ENCODE peak calls at places on chromosomes 6 and 20, in eight cellular contexts. L is pancreas, V is IMR-90, J is A549, T is SJSA1, M is left ventricle myocardium inferior, O is stomach, G is H9. B is an unnamed sample.

GRCh38 chr20:20360464-20360863 is 7.4 kb upstream of the INSM1 start:
- DNase-seq in G (peak; percentile 52), M (no peak), T (peak; percentile 42), V (peak; percentile 69), O (peak; percentile 45), L (peak; percentile 27), J (peak; percentile 61), B (peak; percentile 16)

GRCh38 chr6:26045939-26046368 is 41.3 kb upstream of the HFE start:
- DNase-seq in L (no peak), M (no peak), G (no peak), J (no peak), T (no peak), V (no peak), O (no peak), B (no peak)

GRCh38 chr20:42179768-42180167 is 561.6 kb upstream of the CHD6 start:
- DNase-seq in O (no peak), M (no peak), V (no peak), L (no peak), T (no peak), J (peak; percentile 8), G (peak; percentile 36), B (no peak)

GRCh38 chr6:31763617-31763940 is 1.1 kb downstream of the SAPCD1 start:
- DNase-seq in L (no peak), M (no peak), J (peak; percentile 19), V (peak; percentile 21), O (no peak), G (peak; percentile 55), T (peak; percentile 50), B (no peak)

GRCh38 chr6:30730611-30731435 is 10.7 kb downstream of the TUBB start:
- DNase-seq in T (no peak), J (peak; percentile 74), M (peak; percentile 74), O (peak; percentile 91), G (peak; percentile 92), V (peak; percentile 47), L (peak; percentile 85), B (peak; percentile 91)

GRCh38 chr20:8912731-8913130 is 156.2 kb upstream of the PLCB4 start:
- DNase-seq in T (no peak), G (no peak), V (no peak), O (no peak), J (no peak), M (no peak), L (no peak), B (no peak)

GRCh38 chr6:150670311-150670710 is 70.6 kb downstream of the PLEKHG1 start:
- DNase-seq in G (no peak), J (no peak), M (no peak), O (no peak), V (no peak), L (no peak), T (no peak), B (no peak)

GRCh38 chr20:41183831-41184230 is 46.5 kb downstream of the PLCG1 start:
- DNase-seq in G (no peak), T (no peak), J (no peak), O (peak; percentile 17), V (no peak), L (no peak), M (no peak), B (no peak)

GRCh38 chr6:132202569-132202968 is 198.7 kb downstream of the MOXD1 start:
- DNase-seq in L (no peak), G (no peak), O (no peak), J (no peak), T (peak; percentile 62), V (peak; percentile 96), M (no peak), B (no peak)

GRCh38 chr6:153503810-153504209 is 372.7 kb upstream of the RGS17 start:
- DNase-seq in L (no peak), T (no peak), V (no peak), G (peak; percentile 56), J (peak; percentile 14), M (no peak), O (no peak), B (no peak)

GRCh38 chr20:8043687-8044278 is 24.2 kb upstream of the TMX4 start:
- DNase-seq in M (no peak), O (no peak), G (no peak), L (peak; percentile 9), T (peak; percentile 18), V (peak; percentile 68), J (peak; percentile 70), B (no peak)

GRCh38 chr6:40931927-40932326 is 107.1 kb downstream of the UNC5CL start:
- DNase-seq in T (peak; percentile 34), V (peak; percentile 78), L (no peak), J (no peak), O (no peak), G (no peak), M (no peak), B (no peak)

GRCh38 chr20:32474967-32475819 is 109.9 kb downstream of the NOL4L start:
- DNase-seq in O (peak; percentile 90), L (peak; percentile 74), T (peak; percentile 97), V (peak; percentile 91), M (peak; percentile 92), G (peak; percentile 66), J (peak; percentile 83), B (no peak)

GRCh38 chr6:33770116-33770832 is 18.7 kb downstream of the LEMD2 start:
- DNase-seq in J (no peak), T (peak; percentile 46), G (no peak), O (no peak), L (no peak), M (no peak), V (no peak), B (no peak)

GRCh38 chr6:33771342-33772113 is 17.4 kb downstream of the LEMD2 start:
- DNase-seq in J (peak; percentile 69), M (peak; percentile 62), O (peak; percentile 77), T (peak; percentile 99), G (peak; percentile 92), L (peak; percentile 50), V (peak; percentile 96), B (peak; percentile 49)

GRCh38 chr6:33772114-33772830 is 16.7 kb downstream of the LEMD2 start:
- DNase-seq in L (no peak), M (no peak), T (no peak), V (peak; percentile 30), J (no peak), O (no peak), G (no peak), B (no peak)

GRCh38 chr6:33769248-33769821 is 19.6 kb downstream of the LEMD2 start:
- DNase-seq in M (no peak), L (no peak), O (no peak), T (no peak), J (no peak), V (no peak), G (no peak), B (no peak)

DNA sequence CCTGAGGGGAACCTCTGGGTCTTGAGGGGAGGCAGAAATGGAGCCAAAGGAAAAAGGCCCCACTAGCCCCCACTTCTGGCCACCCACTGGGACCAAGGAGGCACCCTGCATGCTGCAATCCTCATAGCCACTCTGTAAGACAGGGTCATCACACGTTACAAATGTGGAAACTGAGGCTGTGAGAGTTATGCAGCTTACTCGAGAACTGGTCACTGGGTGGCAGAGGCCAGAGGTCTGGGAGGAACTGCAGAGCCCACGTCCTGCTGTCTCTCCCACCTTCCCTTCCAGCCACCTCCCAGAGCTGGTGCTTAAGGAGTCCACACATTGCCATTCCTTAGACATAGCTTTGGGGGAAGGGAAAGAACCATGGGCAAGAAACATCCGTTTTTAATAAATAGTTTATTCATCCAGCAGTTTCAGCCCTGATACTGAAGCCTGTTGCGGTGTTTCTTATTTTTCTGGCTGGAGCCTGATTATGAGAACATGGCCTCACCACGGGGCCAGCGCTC is 18.0 kb downstream of the LEMD2 start:
- DNase-seq in O (no peak), G (no peak), M (no peak), V (no peak), L (no peak), T (no peak), J (no peak), B (no peak)
- H3K4me1 ChIP-seq in O (peaks cover 23% of the 10 kb centered on the region), G (peaks cover 10% of the 10 kb centered on the region), M (peaks cover 38% of the 10 kb centered on the region), V (peaks cover 49% of the 10 kb centered on the region), L (peaks cover 4% of the 10 kb centered on the region), T (peaks cover 58% of the 10 kb centered on the region), J (peaks cover 22% of the 10 kb centered on the region), B (no peaks in the 10 kb centered on the region)

DNA sequence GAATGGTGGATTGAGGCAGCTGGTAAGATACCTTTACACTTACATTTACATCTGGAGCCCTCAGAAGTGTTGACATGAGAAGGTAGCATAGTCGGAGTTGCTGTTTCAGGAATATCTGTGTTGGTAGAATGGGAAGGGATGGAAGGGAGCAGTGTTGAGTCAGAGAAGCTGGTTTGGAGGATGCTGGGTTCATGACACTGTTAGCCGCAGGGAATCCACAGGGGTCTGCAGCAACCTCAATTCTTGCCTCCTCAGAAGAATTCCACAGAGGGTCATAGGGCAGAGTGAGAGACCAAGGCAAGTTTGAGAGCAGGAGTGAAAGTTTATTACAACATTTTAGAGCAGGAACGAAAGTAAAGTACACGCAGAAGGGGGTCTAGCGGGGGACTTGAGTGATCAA is 536.8 kb downstream of the QKI start:
- DNase-seq in T (no peak), J (no peak), O (no peak), V (no peak), L (no peak), G (no peak), M (no peak), B (no peak)
- H3K4me1 ChIP-seq in T (peaks cover 16% of the 10 kb centered on the region), J (no peaks in the 10 kb centered on the region), O (no peaks in the 10 kb centered on the region), V (peaks cover 3% of the 10 kb centered on the region), L (no peaks in the 10 kb centered on the region), G (peaks cover 2% of the 10 kb centered on the region), M (peaks cover 16% of the 10 kb centered on the region), B (no peaks in the 10 kb centered on the region)

GRCh38 chr6:144158133-144158532 is 7.8 kb downstream of the STX11 start:
- DNase-seq in T (peak; percentile 93), J (peak; percentile 21), M (peak; percentile 47), O (no peak), G (no peak), V (peak; percentile 88), L (peak; percentile 17), B (no peak)

GRCh38 chr6:144160452-144160851 is 10.1 kb downstream of the STX11 start:
- DNase-seq in J (no peak), L (no peak), O (no peak), V (no peak), G (no peak), M (no peak), T (peak; percentile 20), B (no peak)

GRCh38 chr6:144161970-144162369 is 11.7 kb downstream of the STX11 start:
- DNase-seq in T (no peak), G (no peak), J (no peak), O (no peak), L (no peak), M (no peak), V (no peak), B (no peak)

GRCh38 chr6:144159231-144159630 is 8.9 kb downstream of the STX11 start:
- DNase-seq in T (no peak), G (no peak), J (no peak), V (no peak), L (no peak), O (no peak), M (no peak), B (no peak)

GRCh38 chr6:144159727-144160126 is 9.4 kb downstream of the STX11 start:
- DNase-seq in V (no peak), J (no peak), L (no peak), G (no peak), O (no peak), T (no peak), M (no peak), B (no peak)
- H3K4me1 ChIP-seq in V (peaks cover 2% of the 10 kb centered on the region), J (peaks cover 19% of the 10 kb centered on the region), L (no peaks in the 10 kb centered on the region), G (no peaks in the 10 kb centered on the region), O (no peaks in the 10 kb centered on the region), T (peaks cover 30% of the 10 kb centered on the region), M (peaks cover 46% of the 10 kb centered on the region), B (no peaks in the 10 kb centered on the region)

DNA sequence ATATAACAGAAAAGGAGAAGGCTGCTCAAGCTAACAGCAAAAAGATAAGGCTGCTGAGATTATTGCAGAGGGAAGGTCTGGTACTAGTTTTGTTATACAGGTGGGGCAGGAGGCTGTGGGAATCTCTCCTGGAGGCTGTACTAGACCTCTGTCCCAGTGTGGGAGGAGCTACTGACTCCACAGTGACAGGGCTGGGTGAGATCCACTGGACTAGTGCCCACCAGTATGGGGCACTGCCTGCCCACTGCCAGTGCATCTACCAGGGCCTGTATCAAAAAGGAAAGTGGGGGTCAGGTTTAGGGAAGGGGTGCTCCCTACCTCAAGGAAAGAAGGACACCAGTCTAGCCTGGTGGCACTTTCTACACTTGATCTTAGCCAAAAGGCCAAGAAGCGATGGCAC is 30.1 kb downstream of the GSTA2 start:
- DNase-seq in V (no peak), J (no peak), L (no peak), T (no peak), G (no peak), M (no peak), O (no peak), B (no peak)
- H3K4me1 ChIP-seq in V (no peaks in the 10 kb centered on the region), J (no peaks in the 10 kb centered on the region), L (peaks cover 57% of the 10 kb centered on the region), T (no peaks in the 10 kb centered on the region), G (peaks cover 2% of the 10 kb centered on the region), M (no peaks in the 10 kb centered on the region), O (peaks cover 18% of the 10 kb centered on the region), B (no peaks in the 10 kb centered on the region)

B was measured in CD8-positive, alpha-beta T cell.